ENCODE peak calls at places on chromosomes 3 and 15, in six cellular contexts. O is brain microvascular endothelial cell, R is IMR-90, S is colonic mucosa, C is pancreas, F is tibial artery. L is an unnamed sample. For H3K27me3, the result is how much of the 10 kb centered on the place peaks cover.

GRCh38 chr15:68377766-68378165 is 54.2 kb downstream of the ITGA11 start:
- DNase-seq in O (no peak), R (no peak), S (no peak), C (no peak), F (no peak), L (no peak)

GRCh38 chr3:168427830-168428471 is 332.2 kb upstream of the GOLIM4 start:
- DNase-seq in O (no peak), R (no peak), S (no peak), C (no peak), F (no peak), L (no peak)

GRCh38 chr3:196902296-196902695 is 34.6 kb downstream of the SENP5 start:
- DNase-seq in O (no peak), R (no peak), S (no peak), C (no peak), F (no peak), L (no peak)

GRCh38 chr3:117114517-117115265 is 405.1 kb downstream of the TUSC7 start:
- DNase-seq in O (no peak), R (no peak), S (no peak), C (no peak), F (no peak), L (no peak)

GRCh38 chr15:89436560-89437311 is 59.6 kb downstream of the RHCG start:
- DNase-seq in O (no peak), R (no peak), S (no peak), C (no peak), F (no peak), L (no peak)

GRCh38 chr3:50299929-50300680 is 900 bp upstream of the HYAL3 start:
- DNase-seq in O (no peak), R (peak), S (peak), C (peak), F (no peak), L (no peak)

GRCh38 chr3:38560284-38560683 is 64.1 kb downstream of the EXOG start:
- DNase-seq in O (no peak), R (no peak), S (no peak), C (no peak), F (no peak), L (no peak)

GRCh38 chr15:39721893-39722292 is 60.7 kb downstream of the FSIP1 start:
- DNase-seq in O (no peak), R (no peak), S (no peak), C (no peak), F (no peak), L (no peak)

GRCh38 chr15:92425578-92426225 is 32.0 kb downstream of the ST8SIA2 start:
- DNase-seq in O (no peak), R (no peak), S (no peak), C (no peak), F (no peak), L (no peak)

GRCh38 chr3:151873433-151873832 is at the start of gene SUCNR1:
- DNase-seq in O (no peak), R (no peak), S (no peak), C (no peak), F (no peak), L (no peak)

GRCh38 chr3:172111163-172111562 is 71.8 kb downstream of the FNDC3B start:
- DNase-seq in O (no peak), R (no peak), S (no peak), C (no peak), F (no peak), L (no peak)

GRCh38 chr3:119585867-119586570 is 6.7 kb downstream of the ADPRH start:
- DNase-seq in O (no peak), R (peak), S (no peak), C (no peak), F (no peak), L (no peak)

GRCh38 chr3:22928716-22929115 is 274.4 kb upstream of the UBE2E2 start:
- DNase-seq in O (no peak), R (no peak), S (no peak), C (no peak), F (no peak), L (no peak)

GRCh38 chr3:158430968-158431367 is 140.0 kb upstream of the MLF1 start:
- DNase-seq in O (no peak), R (peak), S (no peak), C (no peak), F (no peak), L (no peak)

GRCh38 chr3:54366839-54367238 is 244.5 kb downstream of the CACNA2D3 start:
- DNase-seq in O (no peak), R (no peak), S (peak), C (no peak), F (no peak), L (no peak)

GRCh38 chr3:126552688-126553283 is 5.9 kb downstream of the C3orf22 start:
- DNase-seq in O (no peak), R (no peak), S (no peak), C (no peak), F (no peak), L (no peak)

GRCh38 chr15:85430406-85431204 is 50.2 kb downstream of the AKAP13 start:
- DNase-seq in O (no peak), R (no peak), S (no peak), C (no peak), F (no peak), L (no peak)

GRCh38 chr3:129971368-129972052 is 3.0 kb upstream of the TRH start:
- DNase-seq in O (no peak), R (no peak), S (no peak), C (no peak), F (no peak), L (no peak)

GRCh38 chr3:49119036-49119435 is 1.6 kb downstream of the USP19 start:
- DNase-seq in O (no peak), R (no peak), S (no peak), C (no peak), F (no peak), L (no peak)

GRCh38 chr15:89115547-89115946 is 27.3 kb downstream of the ABHD2 start:
- DNase-seq in O (no peak), R (no peak), S (peak), C (peak), F (no peak), L (no peak)

GRCh38 chr3:141656771-141657170 is 81.3 kb upstream of the RNF7 start:
- DNase-seq in O (peak), R (peak), S (no peak), C (no peak), F (no peak), L (peak)

GRCh38 chr3:8938021-8938420 is 25.3 kb downstream of the RAD18 start:
- DNase-seq in O (no peak), R (peak), S (no peak), C (no peak), F (no peak), L (no peak)

GRCh38 chr15:65337436-65338070 is 33.1 kb downstream of the RNU5B-1 start:
- DNase-seq in O (no peak), R (no peak), S (no peak), C (no peak), F (no peak), L (no peak)

GRCh38 chr3:88180398-88180999 is 30.7 kb downstream of the C3orf38 start:
- DNase-seq in O (peak), R (peak), S (peak), C (no peak), F (no peak), L (peak)

GRCh38 chr3:12046406-12046805 is 42.2 kb downstream of the SYN2 start:
- DNase-seq in O (no peak), R (no peak), S (no peak), C (no peak), F (no peak), L (no peak)

GRCh38 chr15:41331281-41331680 is 1.1 kb downstream of the OIP5 start:
- DNase-seq in O (no peak), R (no peak), S (no peak), C (no peak), F (no peak), L (no peak)
- H3K4me3 ChIP-seq in O (no peak), R (no peak), S (peak), C (no peak), F (no peak), L (peak)

GRCh38 chr3:184491011-184491576 is 70.5 kb upstream of the EPHB3 start:
- DNase-seq in O (no peak), R (no peak), S (peak), C (peak), F (no peak), L (no peak)
- H3K27me3 ChIP-seq in O (half or more), R (half or more), S (under half), C (under half), F (half or more), L (under half)

GRCh38 chr3:67864587-67865183 is 210.3 kb upstream of the SUCLG2 start:
- DNase-seq in O (no peak), R (no peak), S (no peak), C (no peak), F (no peak), L (no peak)

GRCh38 chr3:67858492-67858891 is 204.1 kb upstream of the SUCLG2 start:
- DNase-seq in O (no peak), R (no peak), S (no peak), C (no peak), F (no peak), L (no peak)

GRCh38 chr3:67863869-67864268 is 209.5 kb upstream of the SUCLG2 start:
- DNase-seq in O (peak), R (peak), S (no peak), C (no peak), F (no peak), L (no peak)
- TF ChIP-seq CTCF in O (peak), R (peak), S (peak), C (no peak), F (no peak), L (peak)

GRCh38 chr15:97520689-97521088 is 439.8 kb upstream of the ARRDC4 start:
- DNase-seq in O (no peak), R (no peak), S (no peak), C (no peak), F (no peak), L (no peak)

GRCh38 chr15:97522362-97522761 is 438.1 kb upstream of the ARRDC4 start:
- DNase-seq in O (no peak), R (no peak), S (no peak), C (no peak), F (no peak), L (no peak)

GRCh38 chr15:97517726-97518125 is 442.8 kb upstream of the ARRDC4 start:
- DNase-seq in O (no peak), R (no peak), S (no peak), C (no peak), F (no peak), L (no peak)

GRCh38 chr15:97521894-97522293 is 438.6 kb upstream of the ARRDC4 start:
- DNase-seq in O (no peak), R (no peak), S (no peak), C (no peak), F (no peak), L (no peak)

DNA sequence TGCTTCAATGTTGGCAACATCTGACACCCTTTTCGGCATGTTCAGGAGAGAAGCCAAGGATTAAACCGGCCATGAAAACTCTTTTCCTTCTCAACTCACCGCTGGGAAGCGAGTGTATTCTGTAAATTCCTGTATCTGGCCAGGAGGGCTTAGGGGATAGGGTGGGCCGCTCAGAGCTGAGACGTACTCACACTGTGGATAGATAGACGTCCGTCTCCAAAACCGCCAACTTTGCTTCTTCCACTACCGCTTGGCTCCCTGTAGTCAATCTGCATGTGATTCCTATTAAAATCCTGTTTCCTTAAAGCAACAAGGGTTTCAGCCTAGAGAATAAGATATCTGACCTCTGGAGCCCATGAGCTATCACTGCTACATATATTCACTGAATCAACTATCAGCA is 439.1 kb upstream of the ARRDC4 start:
- DNase-seq in O (no peak), R (no peak), S (no peak), C (no peak), F (no peak), L (no peak)
- H3K4me3 ChIP-seq in O (no peak), R (no peak), S (no peak), C (no peak), F (no peak), L (no peak)

GRCh38 chr15:75234191-75234810 is 23.8 kb upstream of the GOLGA6C start:
- DNase-seq in O (no peak), R (no peak), S (no peak), C (peak), F (peak), L (no peak)
- H3K27me3 ChIP-seq in O (under half), R (half or more), S (under half), C (under half), F (half or more), L (under half)

GRCh38 chr15:60079210-60079609 is 75.1 kb downstream of the FOXB1 start:
- DNase-seq in O (no peak), R (no peak), S (no peak), C (no peak), F (no peak), L (no peak)
- TF ChIP-seq CTCF in O (peak), R (no peak), S (no peak), C (no peak), F (no peak), L (peak)

L was measured in BJ.